ENCODE peak calls at places on chromosomes 16 and 17, in seven cellular contexts. W is neural progenitor cell, I is PC-3, J is mammary epithelial cell, S is hepatocyte, K is PC-9, Z is fibroblast of lung. G is an unnamed sample.
A peak's percentile ranks its signal among the peaks of the same experiment; 100 is the strongest.

GRCh38 chr16:57126412-57126811 is 34.0 kb downstream of the CPNE2 start:
- DNase-seq in W (no peak), I (no peak), J (no peak), S (no peak), K (no peak), Z (no peak), G (no peak)

GRCh38 chr16:86261379-86261778 is 248.9 kb upstream of the FOXF1 start:
- DNase-seq in W (no peak), I (peak; percentile 18), J (peak; percentile 6), S (no peak), K (peak; percentile 3), Z (peak; percentile 11), G (peak; percentile 10)

GRCh38 chr17:17512866-17513265 is 16.7 kb upstream of the RASD1 start:
- DNase-seq in W (no peak), I (no peak), J (no peak), S (no peak), K (no peak), Z (no peak), G (no peak)

GRCh38 chr16:5206331-5206990 is 108.9 kb upstream of the EEF2KMT start:
- DNase-seq in W (no peak), I (no peak), J (no peak), S (no peak), K (no peak), Z (no peak), G (no peak)

GRCh38 chr17:21125862-21126261 is 902 bp upstream of the DHRS7B start:
- DNase-seq in W (no peak), I (no peak), J (no peak), S (no peak), K (no peak), Z (no peak), G (peak; percentile 50)

GRCh38 chr17:29127840-29128239 is 52.4 kb downstream of the MYO18A start:
- DNase-seq in W (peak; percentile 30), I (no peak), J (no peak), S (no peak), K (no peak), Z (no peak), G (no peak)

GRCh38 chr16:53224932-53225533 is 170.2 kb downstream of the CHD9 start:
- DNase-seq in W (no peak), I (peak; percentile 48), J (peak; percentile 39), S (no peak), K (no peak), Z (peak; percentile 41), G (peak; percentile 19)

GRCh38 chr17:12851901-12852435 is 62.7 kb downstream of the ARHGAP44 start:
- DNase-seq in W (no peak), I (no peak), J (no peak), S (no peak), K (no peak), Z (no peak), G (no peak)

GRCh38 chr16:49620158-49620867 is 235.6 kb downstream of the ZNF423 start:
- DNase-seq in W (no peak), I (peak; percentile 33), J (no peak), S (peak; percentile 89), K (no peak), Z (peak; percentile 76), G (no peak)

GRCh38 chr17:78421084-78421533 is 42.7 kb downstream of the PGS1 start:
- DNase-seq in W (no peak), I (no peak), J (no peak), S (no peak), K (no peak), Z (no peak), G (no peak)
- H3K36me3 ChIP-seq in W (no peaks in the 10 kb centered on the region), I (peaks cover 28% of the 10 kb centered on the region), J (peaks cover 11% of the 10 kb centered on the region), S (no peaks in the 10 kb centered on the region), K (no peaks in the 10 kb centered on the region), Z (peaks cover 35% of the 10 kb centered on the region), G (no peaks in the 10 kb centered on the region)

DNA sequence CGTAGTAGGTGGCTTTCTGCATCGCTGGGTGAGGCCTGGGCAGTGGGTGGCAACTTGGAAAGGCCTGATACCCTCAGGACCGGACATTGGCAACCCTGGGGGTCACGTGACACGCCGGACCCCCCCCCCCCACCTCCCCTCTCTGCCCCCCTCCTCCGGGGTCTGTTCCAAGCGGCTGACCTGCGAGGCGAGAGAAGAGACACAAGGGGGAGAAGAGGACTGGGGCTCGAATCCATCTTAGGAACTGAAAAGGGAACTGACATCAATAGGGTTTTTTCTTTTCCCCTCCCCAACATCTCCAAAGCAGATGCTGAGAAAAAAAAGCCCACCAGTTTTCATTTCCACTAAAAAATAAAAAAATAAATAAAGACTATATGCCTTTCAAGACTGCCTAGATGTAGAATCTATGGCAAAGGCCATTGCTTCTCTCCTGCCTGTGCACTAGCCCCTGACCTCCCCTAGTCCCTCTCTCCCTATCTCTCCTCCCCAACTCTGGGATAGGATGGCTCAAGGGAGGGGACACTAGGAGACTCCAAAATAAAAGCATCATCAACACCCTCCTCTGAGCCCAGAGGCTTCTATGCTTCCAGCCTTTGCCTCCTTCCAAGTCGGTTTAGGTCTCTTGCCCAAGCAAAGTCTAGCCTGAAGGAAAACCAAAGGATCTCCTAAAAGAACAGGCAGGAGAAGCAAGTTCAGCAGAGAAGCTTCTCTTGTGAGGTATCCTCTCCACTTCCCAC is 7.7 kb upstream of the HOXB2 start:
- DNase-seq in W (peak; percentile 36), I (no peak), J (peak; percentile 68), S (no peak), K (no peak), Z (peak; percentile 62), G (no peak)
- TF ChIP-seq EZH2 in W (no peak), I (no peak), J (no peak), S (no peak), K (no peak), Z (no peak), G (no peak)

GRCh38 chr16:81456523-81457325 is 12.1 kb downstream of the CMIP start:
- DNase-seq in W (no peak), I (no peak), J (no peak), S (peak; percentile 72), K (no peak), Z (no peak), G (no peak)
- H3K36me3 ChIP-seq in W (no peaks in the 10 kb centered on the region), I (peaks cover 4% of the 10 kb centered on the region), J (peaks cover 2% of the 10 kb centered on the region), S (no peaks in the 10 kb centered on the region), K (peaks cover 4% of the 10 kb centered on the region), Z (no peaks in the 10 kb centered on the region), G (no peaks in the 10 kb centered on the region)

GRCh38 chr16:66270333-66270927 is 96.1 kb upstream of the CDH5 start:
- DNase-seq in W (peak; percentile 86), I (peak; percentile 70), J (peak; percentile 25), S (peak; percentile 81), K (peak; percentile 54), Z (peak; percentile 58), G (peak; percentile 70)
- TF ChIP-seq EZH2 in W (no peak), I (no peak), J (no peak), S (no peak), K (no peak), Z (no peak), G (no peak)

DNA sequence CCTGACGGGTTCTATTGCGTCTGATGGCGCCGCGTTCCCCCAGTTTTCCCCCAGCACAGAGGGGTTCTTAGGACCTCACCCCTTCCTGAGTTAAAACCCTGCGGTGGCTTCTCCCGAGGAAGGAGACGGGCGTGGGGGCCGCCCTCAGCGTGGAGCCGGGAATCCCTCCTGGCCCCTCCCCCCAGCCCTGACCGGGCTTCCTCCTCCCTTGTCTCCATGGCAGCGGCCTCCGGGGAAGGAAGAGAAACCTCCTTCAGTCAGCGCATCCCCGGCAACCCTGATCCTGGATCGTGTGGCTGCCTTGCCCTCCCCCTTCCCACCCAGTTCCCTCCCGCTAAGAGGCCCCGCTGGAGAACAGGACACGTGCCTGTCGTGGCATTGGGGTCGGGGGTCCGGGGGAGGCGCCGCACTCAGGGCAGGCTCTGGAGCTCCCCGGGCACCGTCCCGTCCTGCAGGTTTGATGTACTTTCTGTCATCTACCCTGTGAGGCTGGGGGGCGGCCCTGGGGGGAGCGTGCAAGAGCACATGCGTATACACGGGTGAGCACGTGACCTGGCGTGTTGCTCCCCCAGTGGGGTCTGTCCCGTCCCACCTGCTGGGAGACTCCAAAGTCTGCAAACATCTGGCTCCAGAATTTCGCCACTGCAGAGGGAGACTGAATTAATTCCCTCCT is 30.5 kb downstream of the CACNA1H start:
- DNase-seq in W (peak; percentile 75), I (no peak), J (no peak), S (peak; percentile 73), K (peak; percentile 52), Z (peak; percentile 74), G (no peak)
- H3K36me3 ChIP-seq in W (no peaks in the 10 kb centered on the region), I (no peaks in the 10 kb centered on the region), J (no peaks in the 10 kb centered on the region), S (no peaks in the 10 kb centered on the region), K (no peaks in the 10 kb centered on the region), Z (no peaks in the 10 kb centered on the region), G (no peaks in the 10 kb centered on the region)

DNA sequence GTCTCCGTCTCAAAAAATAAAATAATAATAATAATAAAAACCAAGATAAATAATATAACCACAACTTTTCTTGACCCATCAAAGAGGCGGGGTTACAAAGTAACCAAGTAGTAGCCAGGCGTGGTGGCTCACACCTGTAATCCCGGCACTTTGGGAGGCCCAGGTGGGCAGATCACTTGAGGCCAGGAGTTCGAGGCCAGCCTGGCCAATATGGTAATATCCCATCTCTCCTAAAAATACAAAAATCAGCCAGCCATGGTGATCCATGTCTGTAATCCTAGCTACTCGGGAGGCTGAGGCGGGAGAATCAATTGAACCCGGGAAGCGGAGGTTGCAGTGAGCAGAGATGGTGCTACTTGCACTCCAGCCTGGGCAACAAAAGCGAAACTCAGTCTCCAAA is 45.3 kb downstream of the ADCY9 start:
- DNase-seq in W (no peak), I (no peak), J (no peak), S (no peak), K (no peak), Z (no peak), G (no peak)
- TF ChIP-seq EZH2 in W (no peak), I (no peak), J (no peak), S (no peak), K (no peak), Z (no peak), G (no peak)

GRCh38 chr17:33225509-33225908 is 67.6 kb downstream of the ASIC2 start:
- DNase-seq in W (no peak), I (no peak), J (no peak), S (no peak), K (peak; percentile 17), Z (no peak), G (no peak)
- H3K36me3 ChIP-seq in W (no peaks in the 10 kb centered on the region), I (no peaks in the 10 kb centered on the region), J (no peaks in the 10 kb centered on the region), S (no peaks in the 10 kb centered on the region), K (no peaks in the 10 kb centered on the region), Z (no peaks in the 10 kb centered on the region), G (no peaks in the 10 kb centered on the region)

G was measured in MM.1S.